ENCODE peak calls at places on chromosome 12, in eight cellular contexts. Z is AG04450, S is endothelial cell of umbilical vein, J is WERI-Rb-1, Y is DND-41, N is fibroblast of mammary gland, V is AG04449, C is dorsolateral prefrontal cortex. E is an unnamed sample.

GRCh38 chr12:24643120-24644119 is 305.5 kb downstream of the BCAT1 start:
- DNase-seq in Z (no peak), S (no peak), J (no peak), Y (no peak), N (no peak), V (no peak), C (no peak), E (no peak)

GRCh38 chr12:125403145-125403789 is 338.0 kb downstream of the AACS start:
- DNase-seq in Z (no peak), S (peak), J (peak), Y (peak), N (peak), V (no peak), C (no peak), E (peak)

GRCh38 chr12:12716845-12717585 is at the start of gene CDKN1B:
- DNase-seq in Z (peak), S (peak), J (peak), Y (peak), N (peak), V (no peak), C (peak), E (peak)

GRCh38 chr12:46005823-46006222 is 15.4 kb upstream of the SCAF11 start:
- DNase-seq in Z (no peak), S (no peak), J (no peak), Y (no peak), N (no peak), V (no peak), C (no peak), E (no peak)

GRCh38 chr12:106285993-106286392 is 16.5 kb upstream of the TCP11L2 start:
- DNase-seq in Z (no peak), S (no peak), J (no peak), Y (no peak), N (no peak), V (no peak), C (no peak), E (no peak)

GRCh38 chr12:131783915-131784541 is 44.2 kb upstream of the MMP17 start:
- DNase-seq in Z (peak), S (no peak), J (no peak), Y (no peak), N (peak), V (peak), C (no peak), E (peak)

GRCh38 chr12:80053048-80053790 is 46.1 kb upstream of the OTOGL start:
- DNase-seq in Z (peak), S (peak), J (no peak), Y (no peak), N (peak), V (peak), C (peak), E (no peak)

GRCh38 chr12:95721320-95721719 is 69.2 kb downstream of the NTN4 start:
- DNase-seq in Z (no peak), S (no peak), J (no peak), Y (no peak), N (no peak), V (no peak), C (no peak), E (peak)

GRCh38 chr12:125683748-125684381 is 618.6 kb downstream of the AACS start:
- DNase-seq in Z (no peak), S (no peak), J (peak), Y (no peak), N (no peak), V (no peak), C (peak), E (peak)

GRCh38 chr12:25242981-25243764 is 7.6 kb downstream of the KRAS start:
- DNase-seq in Z (no peak), S (peak), J (no peak), Y (no peak), N (peak), V (no peak), C (no peak), E (peak)

GRCh38 chr12:29245246-29245645 is 96.2 kb downstream of the FAR2 start:
- DNase-seq in Z (no peak), S (no peak), J (no peak), Y (no peak), N (peak), V (no peak), C (no peak), E (no peak)

GRCh38 chr12:115752913-115753726 is 524.4 kb downstream of the MED13L start:
- DNase-seq in Z (peak), S (peak), J (peak), Y (peak), N (peak), V (peak), C (peak), E (peak)

GRCh38 chr12:91189526-91189925 is 6.9 kb upstream of the DCN start:
- DNase-seq in Z (no peak), S (no peak), J (no peak), Y (no peak), N (peak), V (no peak), C (no peak), E (peak)

GRCh38 chr12:4975574-4975973 is 65.9 kb downstream of the KCNA1 start:
- DNase-seq in Z (no peak), S (no peak), J (peak), Y (no peak), N (peak), V (no peak), C (no peak), E (no peak)

GRCh38 chr12:62471734-62472133 is 5.1 kb downstream of the MON2 start:
- DNase-seq in Z (no peak), S (no peak), J (no peak), Y (no peak), N (no peak), V (no peak), C (no peak), E (no peak)

GRCh38 chr12:91406920-91407341 is 224.3 kb upstream of the DCN start:
- DNase-seq in Z (no peak), S (peak), J (no peak), Y (no peak), N (peak), V (no peak), C (no peak), E (peak)

GRCh38 chr12:5171701-5172100 is 128.0 kb downstream of the KCNA5 start:
- DNase-seq in Z (peak), S (peak), J (peak), Y (peak), N (peak), V (no peak), C (no peak), E (peak)

GRCh38 chr12:130281157-130281799 is 56.4 kb upstream of the PIWIL1 start:
- DNase-seq in Z (no peak), S (no peak), J (peak), Y (peak), N (no peak), V (no peak), C (peak), E (no peak)

GRCh38 chr12:120810021-120810420 is 84.4 kb downstream of the ACADS start:
- DNase-seq in Z (no peak), S (no peak), J (no peak), Y (no peak), N (no peak), V (no peak), C (no peak), E (no peak)

GRCh38 chr12:52942056-52942913 is 6.6 kb upstream of the KRT18 start:
- DNase-seq in Z (no peak), S (no peak), J (no peak), Y (no peak), N (no peak), V (no peak), C (no peak), E (peak)

GRCh38 chr12:49588761-49589516 is 16.5 kb downstream of the FAM186B start:
- DNase-seq in Z (no peak), S (no peak), J (no peak), Y (no peak), N (peak), V (no peak), C (no peak), E (peak)
- H3K4me3 ChIP-seq in Z (no peak), S (no peak), J (no peak), Y (no peak), N (no peak), V (no peak), C (no peak), E (no peak)

GRCh38 chr12:76470028-76470939 is 89.3 kb downstream of the OSBPL8 start:
- DNase-seq in Z (peak), S (peak), J (no peak), Y (no peak), N (peak), V (peak), C (no peak), E (peak)

DNA sequence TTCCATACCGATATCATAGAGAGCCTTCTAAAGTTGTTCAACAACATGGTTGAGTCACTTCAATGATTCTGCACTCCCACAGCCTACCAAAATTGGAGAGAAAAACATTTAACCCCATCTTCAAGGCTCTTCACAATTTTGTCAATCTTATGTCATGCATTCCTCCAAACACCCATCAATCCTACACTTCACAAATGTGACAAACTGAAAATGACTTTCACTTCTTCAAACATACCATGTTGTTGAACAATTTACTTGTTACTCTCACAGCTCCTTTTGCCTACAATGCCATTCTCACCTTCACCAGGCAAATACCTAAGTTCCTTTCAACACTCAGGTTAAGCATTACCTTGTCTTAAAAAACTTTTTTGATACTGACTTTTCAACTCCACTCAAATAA is 88.0 kb downstream of the OSBPL8 start:
- DNase-seq in Z (no peak), S (no peak), J (no peak), Y (no peak), N (no peak), V (no peak), C (no peak), E (peak)
- TF ChIP-seq CTCF in Z (no peak), S (no peak), J (no peak), Y (no peak), N (no peak), V (no peak), C (no peak), E (no peak)

GRCh38 chr12:69161835-69162234 is 77.5 kb upstream of the CPSF6 start:
- DNase-seq in Z (no peak), S (no peak), J (no peak), Y (peak), N (peak), V (no peak), C (no peak), E (no peak)

GRCh38 chr12:69151254-69151751 is 88.1 kb upstream of the CPSF6 start:
- DNase-seq in Z (no peak), S (no peak), J (no peak), Y (no peak), N (peak), V (no peak), C (no peak), E (no peak)

GRCh38 chr12:69154585-69155363 is 84.6 kb upstream of the CPSF6 start:
- DNase-seq in Z (peak), S (peak), J (peak), Y (peak), N (peak), V (no peak), C (peak), E (peak)

GRCh38 chr12:69157023-69157655 is 82.2 kb upstream of the CPSF6 start:
- DNase-seq in Z (peak), S (peak), J (peak), Y (peak), N (peak), V (no peak), C (peak), E (peak)
- H3K4me3 ChIP-seq in Z (no peak), S (no peak), J (no peak), Y (peak), N (no peak), V (no peak), C (peak), E (no peak)

DNA sequence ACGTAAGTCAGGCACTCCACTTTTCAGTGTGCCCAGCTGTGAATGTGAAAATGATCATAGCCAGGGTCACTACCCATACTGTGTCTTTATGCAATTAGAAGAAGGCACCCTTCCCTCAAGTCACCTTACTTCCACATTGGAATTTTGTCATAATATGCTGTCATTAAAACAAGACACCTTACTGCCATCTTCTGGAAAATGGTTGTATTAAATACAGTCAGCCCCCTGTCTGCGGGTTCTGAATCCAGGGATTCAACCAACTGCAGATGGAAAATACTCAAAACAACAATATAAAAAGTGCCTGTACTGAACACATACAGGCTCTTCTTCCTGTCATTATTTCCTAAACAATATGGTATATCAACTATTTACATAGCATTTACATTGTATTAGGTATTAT is 70.2 kb upstream of the TBX5 start:
- DNase-seq in Z (peak), S (no peak), J (no peak), Y (no peak), N (peak), V (no peak), C (no peak), E (peak)
- TF ChIP-seq CTCF in Z (peak), S (no peak), J (peak), Y (peak), N (peak), V (no peak), C (peak), E (peak)

GRCh38 chr12:75503866-75504265 is 7.5 kb downstream of the KRR1 start:
- DNase-seq in Z (no peak), S (no peak), J (no peak), Y (no peak), N (no peak), V (no peak), C (no peak), E (no peak)

GRCh38 chr12:75508159-75508558 is 3.2 kb downstream of the KRR1 start:
- DNase-seq in Z (no peak), S (no peak), J (no peak), Y (no peak), N (peak), V (no peak), C (no peak), E (no peak)

GRCh38 chr12:75511116-75512048 is at the start of gene KRR1:
- DNase-seq in Z (peak), S (peak), J (peak), Y (peak), N (peak), V (peak), C (peak), E (peak)

GRCh38 chr12:75505706-75506312 is 5.6 kb downstream of the KRR1 start:
- DNase-seq in Z (no peak), S (peak), J (no peak), Y (no peak), N (peak), V (no peak), C (no peak), E (peak)

GRCh38 chr12:75509621-75510020 is 1.8 kb downstream of the KRR1 start:
- DNase-seq in Z (no peak), S (no peak), J (no peak), Y (no peak), N (no peak), V (no peak), C (no peak), E (peak)
- H3K4me3 ChIP-seq in Z (peak), S (no peak), J (no peak), Y (peak), N (no peak), V (no peak), C (peak), E (peak)

GRCh38 chr12:49295087-49296001 is at the start of gene PRPH:
- DNase-seq in Z (no peak), S (no peak), J (no peak), Y (no peak), N (no peak), V (no peak), C (no peak), E (no peak)
- TF ChIP-seq CTCF in Z (no peak), S (no peak), J (no peak), Y (no peak), N (no peak), V (no peak), C (no peak), E (no peak)

E was measured in epithelial cell of esophagus.